ENCODE peak calls at places on chromosome 11, in ten cellular contexts. D is HCT116, V is K562, Y is OCI-LY7, W is IMR-90, U is astrocyte, Q is mesenchymal stem cell, T is neural progenitor cell, H is fibroblast of lung, C is PC-9. N is an unnamed sample.

GRCh38 chr11:72227316-72228228 is 3.0 kb downstream of the INPPL1 start:
- DNase-seq in V (no peak), D (no peak), W (peak; percentile 47), U (peak; percentile 59), C (no peak), H (peak; percentile 75), Q (no peak), Y (no peak), T (no peak), N (no peak)

GRCh38 chr11:27618591-27618990 is 81.7 kb downstream of the BDNF start:
- DNase-seq in U (no peak), D (no peak), T (no peak), H (no peak), V (no peak), C (no peak), Q (no peak), Y (no peak), W (no peak), N (no peak)

GRCh38 chr11:105642870-105643269 is 33.0 kb downstream of the GRIA4 start:
- DNase-seq in T (no peak), U (no peak), W (no peak), H (no peak), V (no peak), C (no peak), Q (no peak), D (no peak), Y (no peak), N (no peak)

GRCh38 chr11:46718155-46719019 is 626 bp upstream of the F2 start:
- DNase-seq in Q (peak; percentile 12), W (no peak), V (no peak), U (no peak), C (no peak), T (no peak), D (no peak), Y (peak; percentile 34), H (no peak), N (peak; percentile 43)

GRCh38 chr11:92886243-92886905 is 83.1 kb upstream of the MTNR1B start:
- DNase-seq in T (peak; percentile 73), V (peak; percentile 51), W (peak; percentile 61), D (peak; percentile 46), U (peak; percentile 18), H (peak; percentile 41), Q (peak; percentile 52), Y (peak; percentile 40), C (peak; percentile 40), N (peak; percentile 79)

GRCh38 chr11:23957309-23957708 is 539.5 kb upstream of the LUZP2 start:
- DNase-seq in Q (no peak), C (no peak), U (no peak), Y (no peak), H (no peak), W (peak; percentile 65), V (no peak), T (no peak), D (no peak), N (no peak)

GRCh38 chr11:124482362-124483147 is 37.1 kb upstream of the OR8B8 start:
- DNase-seq in H (peak; percentile 6), C (no peak), U (no peak), V (no peak), D (no peak), Y (no peak), W (peak; percentile 28), T (no peak), Q (peak; percentile 65), N (no peak)

GRCh38 chr11:69674267-69674885 is 777 bp downstream of the LTO1 start:
- DNase-seq in C (no peak), W (peak; percentile 92), D (no peak), T (peak; percentile 41), U (peak; percentile 86), Q (peak; percentile 92), Y (peak; percentile 12), H (peak; percentile 88), V (no peak), N (peak; percentile 17)

GRCh38 chr11:6259638-6260019 is at the start of gene CCKBR:
- DNase-seq in W (no peak), C (no peak), Y (no peak), T (peak; percentile 80), Q (no peak), V (no peak), D (no peak), U (no peak), H (no peak), N (peak; percentile 72)

GRCh38 chr11:7252683-7253213 is 1.0 kb downstream of the SYT9 start:
- DNase-seq in U (no peak), Y (no peak), T (peak; percentile 41), C (no peak), D (no peak), W (no peak), H (no peak), Q (no peak), V (no peak), N (peak; percentile 55)

GRCh38 chr11:9672288-9672916 is 8.5 kb downstream of the SWAP70 start:
- DNase-seq in U (peak; percentile 10), H (peak; percentile 38), W (peak; percentile 54), Q (peak; percentile 32), V (no peak), T (no peak), Y (no peak), C (no peak), D (no peak), N (no peak)

GRCh38 chr11:68928481-68928880 is 24.8 kb downstream of the IGHMBP2 start:
- DNase-seq in W (no peak), V (no peak), Q (no peak), Y (no peak), C (no peak), D (no peak), T (no peak), U (no peak), H (no peak), N (no peak)

GRCh38 chr11:130561441-130561881 is 113.0 kb downstream of the ADAMTS15 start:
- DNase-seq in Q (peak; percentile 66), V (no peak), C (no peak), W (peak; percentile 35), H (peak; percentile 59), T (no peak), D (no peak), Y (no peak), U (peak; percentile 46), N (no peak)

GRCh38 chr11:117832511-117832910 is 8.0 kb upstream of the FXYD2 start:
- DNase-seq in D (no peak), Q (no peak), T (no peak), C (no peak), V (no peak), H (no peak), U (no peak), Y (no peak), W (no peak), N (no peak)

DNA sequence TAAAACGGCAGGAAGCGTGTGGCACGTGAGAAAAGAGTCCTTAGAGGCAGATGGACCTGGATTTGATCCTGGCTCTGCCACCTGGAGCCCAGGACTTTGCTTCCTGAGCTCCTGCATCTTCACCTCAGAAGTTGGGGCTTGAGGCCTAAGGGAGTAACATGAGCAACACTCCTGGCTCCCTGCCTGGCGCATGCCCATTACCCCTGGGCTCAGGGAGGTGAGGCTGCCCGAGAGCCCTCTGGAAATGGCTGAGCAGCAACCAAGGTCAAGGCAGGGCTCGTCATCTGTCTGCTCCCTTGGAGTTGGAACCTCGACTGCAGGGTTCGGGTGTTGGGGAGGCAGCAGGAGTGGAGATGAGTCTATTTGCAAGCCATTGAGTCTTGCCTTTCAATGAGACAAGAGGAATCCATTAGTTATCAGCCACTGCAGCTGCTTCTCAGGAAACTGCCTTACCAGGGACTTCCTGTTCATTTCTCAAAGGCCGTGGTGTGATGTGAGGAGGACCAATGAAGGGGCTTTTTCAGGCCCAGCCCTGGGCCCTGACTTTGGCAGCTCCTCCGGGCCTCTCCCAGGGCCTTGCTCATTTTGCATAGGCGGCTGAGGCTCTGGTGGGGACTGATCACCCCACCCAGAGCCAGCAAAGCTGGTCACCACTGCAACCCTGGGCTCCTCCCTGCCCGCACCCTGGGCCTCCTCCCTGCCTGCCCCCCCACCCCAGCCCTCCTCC is 6.3 kb downstream of the FADS2 start:
- DNase-seq in C (peak; percentile 64), D (no peak), U (peak; percentile 76), Y (peak; percentile 83), V (peak; percentile 94), H (peak; percentile 82), W (peak; percentile 47), T (no peak), Q (peak; percentile 93), N (peak; percentile 80)
- H3K4me2 ChIP-seq in C (no peak overlapping the region), D (no peak overlapping the region), U (peak overlapping the region; percentile 50), Y (peak overlapping the region; percentile 59), V (peak overlapping the region; percentile 73), H (no peak overlapping the region), W (no peak overlapping the region), T (peak overlapping the region; percentile 19), Q (no peak overlapping the region), N (peak overlapping the region; percentile 100)

DNA sequence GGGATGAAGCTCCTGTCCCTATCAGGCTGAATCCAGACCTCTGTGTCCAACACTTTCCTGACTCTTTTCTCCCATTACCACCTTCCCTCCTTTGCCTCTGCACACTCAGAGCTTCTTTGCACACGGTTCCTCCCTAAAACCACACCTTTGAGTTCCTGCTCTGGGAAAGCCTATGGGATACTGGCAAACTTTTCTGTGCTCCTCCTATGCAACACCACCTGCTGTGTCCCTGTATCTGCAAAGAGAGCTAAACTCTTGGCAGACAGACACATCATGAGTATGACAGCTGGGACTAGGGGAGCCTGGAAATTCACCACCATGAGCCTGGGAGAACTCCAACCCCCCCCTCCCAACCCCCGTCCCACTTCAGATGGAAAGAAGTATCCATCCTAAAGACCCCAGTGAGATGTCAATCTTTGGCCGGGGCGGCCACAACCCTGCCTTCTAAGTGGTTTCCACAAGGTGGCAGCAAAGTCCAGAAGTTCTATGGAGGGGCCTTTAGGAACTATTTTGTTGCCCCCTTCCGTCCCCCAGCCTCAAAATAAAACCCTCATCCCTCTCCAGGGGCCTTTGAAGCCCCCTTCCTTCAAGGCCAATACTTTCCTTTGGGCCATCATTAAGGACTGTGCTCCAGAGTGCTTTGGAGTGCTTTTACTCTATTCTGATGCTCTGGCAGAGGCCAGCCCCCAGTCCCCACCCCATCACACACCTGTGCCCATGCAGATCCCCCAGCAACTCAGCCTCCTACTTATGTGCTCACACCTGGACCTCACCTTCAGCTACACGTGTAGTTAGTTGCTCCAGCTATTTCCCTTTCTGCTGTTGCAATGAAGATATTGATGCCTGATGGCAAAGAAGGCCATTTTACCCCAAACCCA is 19.4 kb downstream of the HTR3A start:
- DNase-seq in T (peak; percentile 76), Q (peak; percentile 8), C (no peak), H (no peak), V (peak; percentile 50), W (no peak), Y (peak; percentile 36), U (no peak), D (no peak), N (peak; percentile 74)
- H2AFZ ChIP-seq in T (no peak overlapping the region), Q (no peak overlapping the region), C (no peak overlapping the region), H (no peak overlapping the region), V (no peak overlapping the region), W (no peak overlapping the region), Y (no peak overlapping the region), U (no peak overlapping the region), D (no peak overlapping the region), N (no peak overlapping the region)

GRCh38 chr11:1871531-1871930 is 18.6 kb downstream of the LSP1 start:
- DNase-seq in D (no peak), W (no peak), V (no peak), C (no peak), U (no peak), T (peak; percentile 29), H (no peak), Y (no peak), Q (no peak), N (no peak)
- H3K4me3 ChIP-seq in D (no peak overlapping the region), W (no peak overlapping the region), V (no peak overlapping the region), C (no peak overlapping the region), U (no peak overlapping the region), T (no peak overlapping the region), H (peak overlapping the region; percentile 46), Y (no peak overlapping the region), Q (no peak overlapping the region), N (no peak overlapping the region)

GRCh38 chr11:2777871-2778629 is 78.3 kb upstream of the KCNQ1OT1 start:
- DNase-seq in Q (no peak), W (no peak), H (no peak), T (no peak), C (no peak), U (no peak), Y (no peak), D (no peak), V (peak; percentile 47), N (no peak)
- H3K4me2 ChIP-seq in Q (no peak overlapping the region), W (peak overlapping the region; percentile 28), H (no peak overlapping the region), T (no peak overlapping the region), C (peak overlapping the region; percentile 42), U (peak overlapping the region; percentile 66), Y (no peak overlapping the region), D (peak overlapping the region; percentile 12), V (peak overlapping the region; percentile 71), N (no peak overlapping the region)

N was measured in GM23338.